ENCODE peak calls at places on chromosomes 7 and 10, in six cellular contexts. W, X, J, B, M and N are unnamed samples.

GRCh38 chr10:101467286-101467770 is 113.4 kb downstream of the BTRC start:
- DNase-seq in J (no peak), M (peak), X (peak), W (peak), B (no peak), N (peak)

GRCh38 chr10:62130948-62131347 is 137.7 kb downstream of the RTKN2 start:
- DNase-seq in W (peak), J (no peak), X (no peak), B (no peak), M (peak), N (peak)

GRCh38 chr7:98322331-98323260 is 41.1 kb downstream of the BRI3 start:
- DNase-seq in X (peak), B (no peak), M (peak), W (no peak), J (no peak), N (no peak)

GRCh38 chr7:119594956-119595355 is 678.0 kb upstream of the KCND2 start:
- DNase-seq in X (no peak), J (no peak), B (no peak), M (no peak), W (no peak), N (no peak)

GRCh38 chr7:159099711-159100231 is 44.9 kb downstream of the VIPR2 start:
- DNase-seq in W (no peak), M (no peak), B (peak), J (no peak), X (no peak), N (no peak)

GRCh38 chr7:13904689-13905088 is 84.8 kb downstream of the ETV1 start:
- DNase-seq in M (peak), W (peak), J (no peak), B (no peak), X (no peak), N (peak)

GRCh38 chr10:54441286-54441685 is 359.7 kb downstream of the PCDH15 start:
- DNase-seq in J (no peak), M (peak), W (no peak), X (peak), B (no peak), N (no peak)

GRCh38 chr10:126133082-126133620 is 236.8 kb downstream of the FANK1 start:
- DNase-seq in X (no peak), W (no peak), J (no peak), M (no peak), B (no peak), N (no peak)

GRCh38 chr10:92891885-92892705 is 43.8 kb downstream of the EXOC6 start:
- DNase-seq in W (peak), B (peak), J (no peak), X (peak), M (peak), N (peak)

GRCh38 chr7:39353615-39354376 is 212.4 kb upstream of the YAE1 start:
- DNase-seq in B (no peak), W (peak), X (no peak), M (peak), J (no peak), N (peak)

GRCh38 chr10:58791137-58791536 is 278.5 kb downstream of the BICC1 start:
- DNase-seq in M (peak), X (no peak), J (no peak), B (no peak), W (peak), N (peak)

GRCh38 chr7:114851406-114852025 is 70.4 kb upstream of the MDFIC start:
- DNase-seq in X (no peak), J (no peak), M (peak), W (no peak), B (no peak), N (no peak)

GRCh38 chr10:50310560-50311174 is 59.4 kb upstream of the ASAH2 start:
- DNase-seq in X (peak), J (no peak), B (peak), W (no peak), M (peak), N (no peak)

GRCh38 chr7:14414274-14414986 is 425.0 kb upstream of the ETV1 start:
- DNase-seq in J (no peak), B (no peak), M (no peak), W (no peak), X (no peak), N (no peak)

GRCh38 chr10:58820862-58821559 is 308.3 kb downstream of the BICC1 start:
- DNase-seq in X (peak), B (no peak), W (peak), J (no peak), M (peak), N (peak)

GRCh38 chr10:77965294-77965693 is 38.7 kb upstream of the DLG5 start:
- DNase-seq in J (no peak), M (peak), B (no peak), W (peak), X (no peak), N (peak)

GRCh38 chr7:126302639-126303038 is 950.1 kb downstream of the GRM8 start:
- DNase-seq in X (peak), B (no peak), W (no peak), M (no peak), J (no peak), N (no peak)

GRCh38 chr7:82050134-82050533 is 280.3 kb upstream of the HGF start:
- DNase-seq in B (no peak), X (peak), M (peak), J (no peak), W (peak), N (peak)

GRCh38 chr7:36280840-36281812 is 108.5 kb upstream of the ANLN start:
- DNase-seq in X (peak), W (peak), J (no peak), M (peak), B (peak), N (peak)

GRCh38 chr7:16450366-16450765 is 15.2 kb downstream of the SOSTDC1 start:
- DNase-seq in J (no peak), X (no peak), M (no peak), W (no peak), B (no peak), N (no peak)

GRCh38 chr10:63554666-63555065 is 33.5 kb downstream of the REEP3 start:
- DNase-seq in W (peak), B (no peak), M (peak), X (no peak), J (no peak), N (peak)

GRCh38 chr7:116577320-116577871 is 52.6 kb downstream of the CAV1 start:
- DNase-seq in X (no peak), J (no peak), W (no peak), M (peak), B (no peak), N (peak)

GRCh38 chr7:103843689-103844480 is 145.6 kb downstream of the RELN start:
- DNase-seq in M (no peak), W (no peak), X (no peak), J (no peak), B (no peak), N (no peak)

DNA sequence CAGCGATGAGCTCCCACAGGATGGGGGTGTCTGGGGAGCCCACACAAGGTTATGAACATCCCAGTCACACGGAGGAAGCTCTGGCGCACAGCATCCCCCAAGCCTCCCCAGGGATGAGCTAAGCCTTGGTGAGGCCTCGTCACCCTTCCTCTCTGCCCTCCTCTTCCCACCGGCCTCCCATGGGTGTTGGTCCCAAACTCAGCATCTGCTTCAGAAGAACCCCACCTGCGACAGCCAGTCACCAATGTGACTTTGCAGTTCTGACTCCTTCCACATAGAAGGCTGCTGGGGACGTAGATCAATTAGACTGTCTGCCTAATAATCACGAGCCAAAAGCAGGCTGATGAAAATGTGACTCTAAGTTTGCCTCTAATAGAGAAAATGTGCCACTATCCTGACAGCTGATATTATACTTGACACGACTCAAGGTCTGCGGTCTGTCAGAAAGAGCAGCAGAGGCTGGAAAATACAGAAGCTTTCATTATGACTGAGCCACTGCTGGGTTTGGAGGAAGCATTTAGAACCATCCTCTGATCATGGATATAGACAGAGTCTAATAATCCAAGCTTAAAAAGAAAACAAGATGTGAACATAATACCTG is 116.0 kb upstream of the PFKP start:
- DNase-seq in M (no peak), X (no peak), J (no peak), B (no peak), W (no peak), N (no peak)
- H3K4me3 ChIP-seq in M (no peak), X (no peak), J (no peak), B (no peak), W (no peak), N (no peak)

DNA sequence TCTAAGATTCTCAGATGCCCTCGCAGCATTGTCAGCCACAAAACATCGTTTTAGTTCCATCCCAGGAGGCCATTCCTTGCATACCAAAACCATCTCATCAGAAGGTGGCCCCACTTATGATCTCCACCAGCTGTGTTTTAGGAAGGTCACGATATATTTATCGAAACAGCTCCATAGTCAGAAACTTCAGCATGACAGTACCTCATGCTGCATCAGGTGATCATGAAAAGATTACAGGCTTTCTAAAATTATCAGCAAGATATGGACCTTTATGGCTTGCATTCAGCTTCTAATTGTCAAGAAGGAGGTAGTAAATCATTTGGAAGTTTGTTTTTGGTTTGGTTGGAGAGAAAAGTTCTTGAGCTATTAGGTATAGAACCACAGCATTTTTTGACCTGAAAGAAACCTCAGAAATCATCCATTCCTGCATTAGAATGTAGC is 20.0 kb downstream of the JAZF1 start:
- DNase-seq in M (peak), J (no peak), X (no peak), B (no peak), W (no peak), N (peak)
- H3K4me3 ChIP-seq in M (no peak), J (no peak), X (no peak), B (no peak), W (no peak), N (no peak)

GRCh38 chr10:102935939-102936605 is 18.0 kb downstream of the CNNM2 start:
- DNase-seq in J (no peak), B (no peak), W (no peak), M (no peak), X (no peak), N (no peak)
- H3K4me3 ChIP-seq in J (no peak), B (no peak), W (no peak), M (no peak), X (no peak), N (no peak)

GRCh38 chr10:26931223-26931622 is 70.5 kb upstream of the ABI1 start:
- DNase-seq in M (peak), X (no peak), W (no peak), B (peak), J (no peak), N (no peak)
- H3K4me3 ChIP-seq in M (peak), X (no peak), W (peak), B (peak), J (peak), N (no peak)

DNA sequence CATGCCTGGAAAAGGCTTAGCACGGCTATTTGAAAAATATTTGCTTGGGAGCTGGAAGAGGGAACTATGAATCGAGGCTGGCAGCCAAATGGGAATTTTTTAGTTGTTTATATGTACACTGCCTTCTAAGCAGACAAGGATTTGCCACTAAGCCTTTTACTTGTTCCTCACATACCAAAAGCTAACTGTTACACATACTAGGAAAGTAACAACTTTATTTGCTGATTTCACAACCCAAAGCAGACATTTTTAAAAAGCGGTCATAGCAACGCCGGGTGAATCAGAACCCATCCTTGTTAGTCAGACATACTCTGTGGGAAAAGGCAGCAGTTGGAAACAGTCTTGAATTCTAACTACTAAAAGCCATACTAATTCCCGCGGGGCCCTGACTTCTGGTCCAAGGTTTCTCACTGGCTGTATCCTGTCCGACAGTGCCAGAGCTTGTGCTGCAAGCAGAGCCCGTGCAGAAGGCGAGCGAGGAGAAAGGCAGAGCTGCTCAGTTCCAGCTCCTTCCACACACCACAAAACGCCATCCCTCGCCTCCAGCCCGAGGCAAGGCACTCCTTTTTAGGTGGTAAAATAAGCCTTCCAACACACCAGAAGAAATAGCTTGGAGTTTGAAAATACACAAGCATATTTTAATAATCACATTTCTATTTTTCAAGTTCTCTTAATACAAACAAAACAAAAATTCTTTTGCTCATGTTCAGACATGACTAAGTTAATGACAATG is 89.2 kb downstream of the RNF216 start:
- DNase-seq in M (peak), W (peak), B (no peak), X (peak), J (no peak), N (peak)
- H3K4me3 ChIP-seq in M (peak), W (peak), B (no peak), X (peak), J (peak), N (peak)

GRCh38 chr7:157691521-157692155 is 354.8 kb downstream of the DNAJB6 start:
- DNase-seq in W (no peak), B (peak), J (no peak), M (peak), X (no peak), N (no peak)

GRCh38 chr7:157690833-157691382 is 354.1 kb downstream of the DNAJB6 start:
- DNase-seq in J (no peak), M (peak), B (peak), X (no peak), W (peak), N (peak)

GRCh38 chr7:157689269-157690057 is 352.7 kb downstream of the DNAJB6 start:
- DNase-seq in W (no peak), B (peak), X (no peak), J (no peak), M (peak), N (no peak)

GRCh38 chr7:157688439-157689268 is 351.9 kb downstream of the DNAJB6 start:
- DNase-seq in W (no peak), X (no peak), M (no peak), B (peak), J (no peak), N (no peak)

GRCh38 chr7:157690058-157690832 is 353.4 kb downstream of the DNAJB6 start:
- DNase-seq in X (no peak), J (no peak), W (no peak), M (peak), B (peak), N (no peak)
- H3K4me3 ChIP-seq in X (no peak), J (peak), W (no peak), M (peak), B (peak), N (peak)

GRCh38 chr10:1041514-1041913 is 7.4 kb downstream of the IDI1 start:
- DNase-seq in X (no peak), M (no peak), B (no peak), W (no peak), J (no peak), N (no peak)
- H3K4me3 ChIP-seq in X (no peak), M (no peak), B (no peak), W (no peak), J (no peak), N (no peak)

DNA sequence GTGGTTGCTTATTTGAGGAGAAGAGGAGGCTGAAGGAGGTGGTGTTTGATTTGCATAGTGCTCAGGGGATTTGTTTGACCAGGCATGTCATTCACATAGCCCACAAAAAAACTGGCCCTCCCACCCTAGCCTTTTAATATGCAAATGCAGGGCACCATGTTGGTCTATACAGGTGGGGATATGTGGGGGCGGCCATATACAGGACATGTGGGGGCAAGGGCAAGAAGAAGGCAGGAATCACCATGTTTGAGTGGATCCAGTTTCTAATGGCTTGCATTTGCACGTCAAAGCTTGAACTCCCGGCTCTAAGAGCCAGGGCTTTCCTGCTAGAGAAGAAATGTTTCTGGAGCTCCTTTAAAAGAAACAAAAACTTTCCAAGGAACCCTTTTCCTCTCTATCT is 541.0 kb downstream of the ZWINT start:
- DNase-seq in M (no peak), J (no peak), W (no peak), B (no peak), X (no peak), N (no peak)
- H3K4me3 ChIP-seq in M (no peak), J (no peak), W (no peak), B (no peak), X (no peak), N (no peak)